ENCODE peak calls at places on chromosomes 7 and 10, in eight cellular contexts. O, W, X, P, S, K, Q and G are unnamed samples.

GRCh38 chr10:31030216-31030615 is 1.4 kb downstream of the ZNF438 start:
- DNase-seq in Q (no peak), O (no peak), P (no peak), K (peak; percentile 24), X (no peak), W (no peak), S (no peak), G (no peak)

GRCh38 chr10:58266003-58266825 is 1.5 kb downstream of the IPMK start:
- DNase-seq in X (peak; percentile 53), Q (no peak), W (peak; percentile 21), S (peak; percentile 64), P (no peak), O (peak; percentile 11), K (peak; percentile 55), G (peak; percentile 45)

GRCh38 chr7:157016352-157017041 is 6.0 kb upstream of the MNX1 start:
- DNase-seq in K (no peak), O (peak; percentile 33), S (no peak), P (peak; percentile 82), X (peak; percentile 100), Q (no peak), W (peak; percentile 40), G (peak; percentile 47)

GRCh38 chr7:43479042-43479441 is 103.9 kb upstream of the STK17A start:
- DNase-seq in O (no peak), P (no peak), X (peak; percentile 12), Q (no peak), K (no peak), W (no peak), S (peak; percentile 31), G (peak; percentile 16)

GRCh38 chr7:78073470-78074382 is 275.2 kb downstream of the PHTF2 start:
- DNase-seq in O (no peak), S (peak; percentile 22), W (peak; percentile 35), P (peak; percentile 56), X (no peak), Q (no peak), K (peak; percentile 17), G (no peak)

GRCh38 chr7:37282093-37282444 is 166.6 kb downstream of the ELMO1 start:
- DNase-seq in Q (no peak), K (no peak), S (no peak), P (no peak), W (no peak), O (no peak), X (no peak), G (no peak)

GRCh38 chr10:6052247-6053221 is 9.6 kb downstream of the IL2RA start:
- DNase-seq in O (no peak), S (peak; percentile 20), X (peak; percentile 80), Q (no peak), W (no peak), K (no peak), P (no peak), G (peak; percentile 54)

GRCh38 chr10:98141484-98142073 is 7.1 kb downstream of the R3HCC1L start:
- DNase-seq in O (no peak), W (no peak), K (no peak), P (no peak), X (no peak), Q (no peak), S (no peak), G (peak; percentile 50)

GRCh38 chr7:83697814-83698530 is 49.0 kb upstream of the SEMA3E start:
- DNase-seq in X (no peak), Q (no peak), W (no peak), O (no peak), S (peak; percentile 35), K (no peak), P (no peak), G (no peak)

GRCh38 chr7:117259626-117260025 is 63.2 kb downstream of the WNT2 start:
- DNase-seq in P (no peak), W (no peak), S (no peak), O (no peak), K (no peak), X (no peak), Q (no peak), G (no peak)

GRCh38 chr7:121960678-121961461 is 87.9 kb downstream of the PTPRZ1 start:
- DNase-seq in P (no peak), K (peak; percentile 11), S (peak; percentile 51), X (no peak), O (no peak), Q (peak; percentile 57), W (peak; percentile 50), G (no peak)

GRCh38 chr10:49225218-49225876 is 37.2 kb upstream of the TMEM273 start:
- DNase-seq in K (no peak), S (no peak), X (no peak), W (no peak), Q (no peak), P (no peak), O (no peak), G (no peak)

GRCh38 chr7:17447728-17448478 is 149.5 kb downstream of the AHR start:
- DNase-seq in O (no peak), Q (no peak), K (no peak), X (no peak), P (no peak), S (peak; percentile 10), W (no peak), G (no peak)

GRCh38 chr7:34842782-34843181 is 184.8 kb downstream of the NPSR1 start:
- DNase-seq in K (no peak), Q (no peak), W (no peak), O (no peak), X (no peak), S (no peak), P (no peak), G (no peak)

GRCh38 chr7:3157541-3158287 is 114.0 kb upstream of the CARD11 start:
- DNase-seq in X (no peak), P (no peak), S (no peak), Q (no peak), W (no peak), K (no peak), O (no peak), G (no peak)

GRCh38 chr7:158454631-158455030 is 133.0 kb downstream of the PTPRN2 start:
- DNase-seq in K (no peak), O (no peak), Q (no peak), W (no peak), X (no peak), S (no peak), P (no peak), G (no peak)

GRCh38 chr7:27693794-27694193 is 31.1 kb upstream of the HIBADH start:
- DNase-seq in S (no peak), O (no peak), W (no peak), Q (no peak), P (peak; percentile 11), X (no peak), K (no peak), G (no peak)

DNA sequence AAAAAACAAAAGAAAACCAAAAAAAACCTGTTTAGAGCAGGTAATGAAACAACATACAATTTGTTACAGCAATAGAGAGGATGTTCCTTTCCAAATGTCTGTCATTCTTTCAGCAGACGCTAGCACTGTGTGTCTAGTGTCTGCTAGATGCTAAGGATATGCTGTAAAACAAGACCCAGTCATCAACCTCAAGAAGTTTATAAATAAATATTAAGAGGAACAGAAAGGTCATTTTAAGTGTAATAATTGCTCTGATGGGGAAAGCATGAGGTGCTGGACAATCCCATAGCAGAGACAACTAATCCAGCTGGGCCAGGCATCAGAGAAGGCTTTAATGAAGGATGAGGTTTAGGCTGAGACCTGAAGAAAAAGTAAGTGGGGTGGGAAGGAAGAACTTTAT is 23.3 kb upstream of the ASCC1 start:
- DNase-seq in Q (no peak), S (no peak), O (no peak), X (no peak), W (no peak), P (no peak), K (no peak), G (no peak)
- H3K4me1 ChIP-seq in Q (peaks cover 8% of the 10 kb centered on the region), S (peaks cover 10% of the 10 kb centered on the region), O (peaks cover 3% of the 10 kb centered on the region), X (no peaks in the 10 kb centered on the region), W (no peaks in the 10 kb centered on the region), P (no peaks in the 10 kb centered on the region), K (peaks cover 9% of the 10 kb centered on the region), G (peaks cover 7% of the 10 kb centered on the region)

GRCh38 chr10:84140036-84140379 is 699 bp downstream of the GHITM start:
- DNase-seq in O (peak; percentile 20), W (peak; percentile 15), X (no peak), K (peak; percentile 43), S (no peak), P (no peak), Q (no peak), G (peak; percentile 2)
- H2AFZ ChIP-seq in O (peak overlapping the region; percentile 54), W (no peak overlapping the region), X (peak overlapping the region; percentile 71), K (peak overlapping the region; percentile 32), S (peak overlapping the region; percentile 75), P (no peak overlapping the region), Q (no peak overlapping the region), G (peak overlapping the region; percentile 52)

GRCh38 chr10:3132036-3133025 is 40.3 kb downstream of the PITRM1 start:
- DNase-seq in W (no peak), O (no peak), Q (no peak), S (no peak), X (no peak), K (no peak), P (no peak), G (no peak)
- TF ChIP-seq EZH2phosphoT487 in W (no peak), O (no peak), Q (no peak), S (no peak), X (no peak), K (no peak), P (no peak), G (no peak)

DNA sequence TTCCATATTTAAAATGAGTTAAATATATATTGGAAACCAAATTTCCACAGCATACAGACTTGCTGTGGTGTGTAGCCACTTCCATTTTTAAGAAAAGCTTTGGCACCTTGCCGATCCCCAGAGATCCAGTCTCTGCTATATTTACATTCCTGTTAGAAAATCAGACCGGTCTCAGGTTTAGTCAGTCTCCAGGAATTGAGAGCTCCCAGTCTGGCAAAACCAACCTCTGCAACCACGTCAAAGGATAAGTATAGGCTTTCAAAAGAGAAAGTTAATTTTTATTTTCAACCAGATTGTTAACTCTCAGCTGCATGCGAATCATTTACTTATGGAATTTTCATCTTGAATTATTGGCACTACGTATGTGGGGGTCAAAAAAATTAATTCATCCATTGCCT is 28.1 kb downstream of the PUS7 start:
- DNase-seq in O (no peak), Q (no peak), P (no peak), S (no peak), K (peak; percentile 7), X (no peak), W (no peak), G (no peak)
- H3K4me1 ChIP-seq in O (peaks cover 2% of the 10 kb centered on the region), Q (no peaks in the 10 kb centered on the region), P (no peaks in the 10 kb centered on the region), S (peaks cover 11% of the 10 kb centered on the region), K (no peaks in the 10 kb centered on the region), X (no peaks in the 10 kb centered on the region), W (no peaks in the 10 kb centered on the region), G (no peaks in the 10 kb centered on the region)